ENCODE peak calls at places on chromosomes 7 and 10, in four cellular contexts. T, P, V and Y are unnamed samples.

GRCh38 chr7:43480581-43480980 is 102.3 kb upstream of the STK17A start:
- DNase-seq in T (peak), V (no peak), P (no peak), Y (no peak)

GRCh38 chr10:128209862-128210214 is 83.6 kb upstream of the MKI67 start:
- DNase-seq in V (no peak), P (no peak), T (no peak), Y (no peak)

GRCh38 chr10:98916751-98917150 is 318.9 kb downstream of the HPSE2 start:
- DNase-seq in V (no peak), P (no peak), T (no peak), Y (no peak)

GRCh38 chr10:34475222-34475621 is 339.9 kb downstream of the PARD3 start:
- DNase-seq in T (no peak), P (no peak), V (no peak), Y (no peak)

GRCh38 chr7:510061-510481 is 9.6 kb downstream of the PDGFA start:
- DNase-seq in T (no peak), P (no peak), V (no peak), Y (no peak)

GRCh38 chr10:110758128-110758527 is 113.6 kb upstream of the PDCD4 start:
- DNase-seq in V (no peak), T (no peak), P (no peak), Y (no peak)

GRCh38 chr10:132916421-132916841 is 25.9 kb downstream of the CFAP46 start:
- DNase-seq in T (no peak), V (no peak), P (no peak), Y (no peak)

GRCh38 chr7:123170333-123171016 is 29.3 kb downstream of the SLC13A1 start:
- DNase-seq in V (no peak), T (no peak), P (no peak), Y (no peak)

GRCh38 chr7:155198901-155199845 is 98.5 kb upstream of the INSIG1 start:
- DNase-seq in T (peak), P (no peak), V (peak), Y (no peak)

GRCh38 chr10:5775705-5776104 is 37.5 kb downstream of the GDI2 start:
- DNase-seq in T (no peak), V (peak), P (peak), Y (peak)

GRCh38 chr7:37960483-37960882 is 40.0 kb downstream of the EPDR1 start:
- DNase-seq in T (no peak), P (no peak), V (no peak), Y (no peak)

GRCh38 chr7:91784469-91784868 is 96.0 kb downstream of the MTERF1 start:
- DNase-seq in V (no peak), T (peak), P (no peak), Y (no peak)
- TF ChIP-seq CTCF in V (peak), T (peak), P (peak), Y (no peak)

GRCh38 chr7:51062222-51062987 is 254.2 kb downstream of the COBL start:
- DNase-seq in P (peak), V (no peak), T (no peak), Y (no peak)

GRCh38 chr7:51058764-51059163 is 257.8 kb downstream of the COBL start:
- DNase-seq in P (no peak), V (no peak), T (no peak), Y (no peak)

GRCh38 chr7:51059493-51059892 is 257.1 kb downstream of the COBL start:
- DNase-seq in V (no peak), P (no peak), T (no peak), Y (no peak)

GRCh38 chr7:51064688-51065087 is 251.9 kb downstream of the COBL start:
- DNase-seq in T (no peak), V (no peak), P (no peak), Y (no peak)

GRCh38 chr7:51060536-51060935 is 256.1 kb downstream of the COBL start:
- DNase-seq in P (no peak), V (no peak), T (no peak), Y (no peak)
- TF ChIP-seq CTCF in P (no peak), V (no peak), T (peak), Y (no peak)

GRCh38 chr7:55104123-55104522 is 85.3 kb downstream of the EGFR start:
- DNase-seq in V (no peak), P (no peak), T (no peak), Y (no peak)

GRCh38 chr7:55107946-55108345 is 89.1 kb downstream of the EGFR start:
- DNase-seq in P (no peak), T (peak), V (no peak), Y (no peak)

GRCh38 chr7:55105952-55106351 is 87.1 kb downstream of the EGFR start:
- DNase-seq in P (no peak), T (no peak), V (no peak), Y (no peak)

GRCh38 chr7:55101359-55101758 is 82.5 kb downstream of the EGFR start:
- DNase-seq in V (no peak), P (no peak), T (no peak), Y (no peak)

GRCh38 chr7:55104707-55105433 is 86.1 kb downstream of the EGFR start:
- DNase-seq in V (no peak), P (no peak), T (no peak), Y (no peak)
- TF ChIP-seq CTCF in V (no peak), P (no peak), T (no peak), Y (no peak)

GRCh38 chr7:115754226-115754625 is 276.3 kb downstream of the TFEC start:
- DNase-seq in V (no peak), T (no peak), P (no peak), Y (no peak)

GRCh38 chr7:115747174-115747573 is 283.4 kb downstream of the TFEC start:
- DNase-seq in P (no peak), V (no peak), T (peak), Y (no peak)

GRCh38 chr7:115749924-115750323 is 280.6 kb downstream of the TFEC start:
- DNase-seq in T (peak), P (peak), V (no peak), Y (no peak)

GRCh38 chr7:115748123-115748738 is 282.3 kb downstream of the TFEC start:
- DNase-seq in V (no peak), T (peak), P (no peak), Y (no peak)
- TF ChIP-seq CTCF in V (no peak), T (peak), P (no peak), Y (no peak)

GRCh38 chr10:109456566-109457361 is 466.5 kb downstream of the XPNPEP1 start:
- DNase-seq in T (no peak), V (no peak), P (no peak), Y (no peak)
- TF ChIP-seq CTCF in T (no peak), V (no peak), P (no peak), Y (no peak)